ENCODE peak calls at places on chromosomes 6 and 20, in seven cellular contexts. One of them, this sample, is unnamed.

GRCh38 chr20:61837200-61837599 is 228.5 kb downstream of the TAF4 start:
- DNase-seq in fibroblast of lung: no peak
- DNase-seq in CD8-positive, alpha-beta T cell: no peak
- DNase-seq in RWPE1: no peak
- DNase-seq in left lung: no peak
- DNase-seq in breast epithelium: no peak
- DNase-seq in IMR-90: no peak
- DNase-seq in this sample: no peak

GRCh38 chr20:9966966-9967365 is 67.8 kb upstream of the ANKEF1 start:
- DNase-seq in breast epithelium: no peak
- DNase-seq in RWPE1: peak; percentile 16
- DNase-seq in CD8-positive, alpha-beta T cell: no peak
- DNase-seq in left lung: no peak
- DNase-seq in IMR-90: no peak
- DNase-seq in fibroblast of lung: no peak
- DNase-seq in this sample: no peak

GRCh38 chr6:139640453-139640852 is 266.0 kb upstream of the CITED2 start:
- DNase-seq in breast epithelium: no peak
- DNase-seq in fibroblast of lung: peak; percentile 56
- DNase-seq in left lung: no peak
- DNase-seq in RWPE1: no peak
- DNase-seq in IMR-90: no peak
- DNase-seq in CD8-positive, alpha-beta T cell: no peak
- DNase-seq in this sample: no peak

GRCh38 chr20:38723982-38724602 is at the start of gene SLC32A1:
- DNase-seq in CD8-positive, alpha-beta T cell: no peak
- DNase-seq in RWPE1: no peak
- DNase-seq in left lung: no peak
- DNase-seq in IMR-90: no peak
- DNase-seq in breast epithelium: no peak
- DNase-seq in fibroblast of lung: no peak
- DNase-seq in this sample: no peak

GRCh38 chr20:37807491-37807890 is 95.4 kb upstream of the VSTM2L start:
- DNase-seq in breast epithelium: no peak
- DNase-seq in fibroblast of lung: no peak
- DNase-seq in CD8-positive, alpha-beta T cell: no peak
- DNase-seq in RWPE1: no peak
- DNase-seq in left lung: no peak
- DNase-seq in IMR-90: no peak
- DNase-seq in this sample: no peak

GRCh38 chr6:36625161-36625919 is 31.2 kb downstream of the SRSF3 start:
- DNase-seq in RWPE1: no peak
- DNase-seq in CD8-positive, alpha-beta T cell: no peak
- DNase-seq in IMR-90: peak; percentile 79
- DNase-seq in left lung: no peak
- DNase-seq in breast epithelium: no peak
- DNase-seq in fibroblast of lung: peak; percentile 68
- DNase-seq in this sample: no peak

GRCh38 chr20:46937827-46938226 is 43.2 kb downstream of the EYA2 start:
- DNase-seq in left lung: no peak
- DNase-seq in fibroblast of lung: no peak
- DNase-seq in RWPE1: no peak
- DNase-seq in breast epithelium: no peak
- DNase-seq in CD8-positive, alpha-beta T cell: no peak
- DNase-seq in IMR-90: no peak
- DNase-seq in this sample: no peak

GRCh38 chr6:113564401-113565161 is 292.6 kb upstream of the MARCKS start:
- DNase-seq in CD8-positive, alpha-beta T cell: no peak
- DNase-seq in IMR-90: peak; percentile 92
- DNase-seq in left lung: peak; percentile 70
- DNase-seq in RWPE1: no peak
- DNase-seq in fibroblast of lung: peak; percentile 98
- DNase-seq in breast epithelium: peak; percentile 60
- DNase-seq in this sample: peak; percentile 94

GRCh38 chr20:63183422-63184146 is 32.3 kb downstream of the YTHDF1 start:
- DNase-seq in left lung: no peak
- DNase-seq in fibroblast of lung: no peak
- DNase-seq in breast epithelium: no peak
- DNase-seq in RWPE1: peak; percentile 70
- DNase-seq in IMR-90: no peak
- DNase-seq in CD8-positive, alpha-beta T cell: peak; percentile 19
- DNase-seq in this sample: no peak

GRCh38 chr20:44701116-44701865 is 13.9 kb upstream of the CCN5 start:
- DNase-seq in CD8-positive, alpha-beta T cell: no peak
- DNase-seq in IMR-90: peak; percentile 19
- DNase-seq in left lung: no peak
- DNase-seq in breast epithelium: no peak
- DNase-seq in fibroblast of lung: no peak
- DNase-seq in RWPE1: no peak
- DNase-seq in this sample: peak; percentile 37

GRCh38 chr6:29722773-29723665 is at the start of gene HLA-F:
- DNase-seq in CD8-positive, alpha-beta T cell: peak; percentile 74
- DNase-seq in RWPE1: peak; percentile 92
- DNase-seq in left lung: peak; percentile 89
- DNase-seq in breast epithelium: peak; percentile 90
- DNase-seq in IMR-90: peak; percentile 30
- DNase-seq in fibroblast of lung: peak; percentile 49
- DNase-seq in this sample: peak; percentile 89

GRCh38 chr6:84791233-84791632 is 26.8 kb upstream of the TBX18 start:
- DNase-seq in left lung: no peak
- DNase-seq in CD8-positive, alpha-beta T cell: no peak
- DNase-seq in RWPE1: peak; percentile 37
- DNase-seq in fibroblast of lung: no peak
- DNase-seq in breast epithelium: no peak
- DNase-seq in IMR-90: no peak
- DNase-seq in this sample: no peak

GRCh38 chr6:86775893-86776292 is 161.4 kb upstream of the HTR1E start:
- DNase-seq in CD8-positive, alpha-beta T cell: no peak
- DNase-seq in RWPE1: no peak
- DNase-seq in left lung: no peak
- DNase-seq in fibroblast of lung: no peak
- DNase-seq in breast epithelium: no peak
- DNase-seq in IMR-90: no peak
- DNase-seq in this sample: no peak

DNA sequence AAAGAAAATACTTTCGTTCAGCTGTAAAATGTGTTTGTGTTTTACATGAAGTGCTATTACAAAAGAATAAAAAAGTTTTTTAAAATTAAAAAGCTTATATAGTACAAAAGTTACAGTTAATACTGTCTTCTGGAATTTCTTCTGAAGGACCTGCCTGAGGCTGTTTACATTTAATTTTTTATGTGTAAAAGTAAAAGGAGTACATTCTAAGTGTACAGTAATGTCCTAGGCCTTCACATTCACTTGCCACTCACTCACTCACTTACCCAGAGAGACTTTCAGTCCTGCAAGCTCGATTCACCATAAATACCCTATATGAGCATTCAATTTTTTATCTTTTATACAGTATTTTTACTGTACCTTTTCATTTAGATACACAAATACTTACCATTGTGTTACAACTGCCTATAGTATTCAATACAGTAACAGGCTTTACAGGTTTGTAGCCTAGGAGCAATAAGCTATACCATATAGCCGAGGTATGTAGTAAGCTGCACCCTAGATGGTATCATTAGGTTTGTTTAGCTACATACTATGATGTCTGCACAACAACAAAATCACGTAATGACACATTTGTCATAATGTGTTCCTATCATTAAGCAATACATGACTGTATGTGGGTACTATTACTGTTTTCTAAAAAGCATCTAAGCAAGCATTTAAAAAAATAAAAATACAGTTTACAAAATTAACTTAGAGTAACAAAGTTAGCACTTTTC is 33.0 kb downstream of the RNF146 start:
- DNase-seq in left lung: no peak
- DNase-seq in CD8-positive, alpha-beta T cell: no peak
- DNase-seq in IMR-90: peak; percentile 28
- DNase-seq in fibroblast of lung: no peak
- DNase-seq in RWPE1: no peak
- DNase-seq in breast epithelium: no peak
- DNase-seq in this sample: no peak
- TF ChIP-seq CTCF in left lung: no peak
- TF ChIP-seq CTCF in CD8-positive, alpha-beta T cell: no peak
- TF ChIP-seq CTCF in IMR-90: no peak
- TF ChIP-seq CTCF in fibroblast of lung: no peak
- TF ChIP-seq CTCF in RWPE1: no peak
- TF ChIP-seq CTCF in breast epithelium: no peak
- TF ChIP-seq CTCF in this sample: no peak

GRCh38 chr6:89242574-89243330 is 25.6 kb upstream of the GABRR1 start:
- DNase-seq in left lung: no peak
- DNase-seq in CD8-positive, alpha-beta T cell: no peak
- DNase-seq in RWPE1: peak; percentile 66
- DNase-seq in IMR-90: peak; percentile 61
- DNase-seq in breast epithelium: no peak
- DNase-seq in fibroblast of lung: peak; percentile 36
- DNase-seq in this sample: no peak
- H3K27ac ChIP-seq in left lung: no peak overlapping the region
- H3K27ac ChIP-seq in CD8-positive, alpha-beta T cell: no peak overlapping the region
- H3K27ac ChIP-seq in RWPE1: no peak overlapping the region
- H3K27ac ChIP-seq in IMR-90: no peak overlapping the region
- H3K27ac ChIP-seq in breast epithelium: no peak overlapping the region
- H3K27ac ChIP-seq in fibroblast of lung: no peak overlapping the region
- H3K27ac ChIP-seq in this sample: no peak overlapping the region

DNA sequence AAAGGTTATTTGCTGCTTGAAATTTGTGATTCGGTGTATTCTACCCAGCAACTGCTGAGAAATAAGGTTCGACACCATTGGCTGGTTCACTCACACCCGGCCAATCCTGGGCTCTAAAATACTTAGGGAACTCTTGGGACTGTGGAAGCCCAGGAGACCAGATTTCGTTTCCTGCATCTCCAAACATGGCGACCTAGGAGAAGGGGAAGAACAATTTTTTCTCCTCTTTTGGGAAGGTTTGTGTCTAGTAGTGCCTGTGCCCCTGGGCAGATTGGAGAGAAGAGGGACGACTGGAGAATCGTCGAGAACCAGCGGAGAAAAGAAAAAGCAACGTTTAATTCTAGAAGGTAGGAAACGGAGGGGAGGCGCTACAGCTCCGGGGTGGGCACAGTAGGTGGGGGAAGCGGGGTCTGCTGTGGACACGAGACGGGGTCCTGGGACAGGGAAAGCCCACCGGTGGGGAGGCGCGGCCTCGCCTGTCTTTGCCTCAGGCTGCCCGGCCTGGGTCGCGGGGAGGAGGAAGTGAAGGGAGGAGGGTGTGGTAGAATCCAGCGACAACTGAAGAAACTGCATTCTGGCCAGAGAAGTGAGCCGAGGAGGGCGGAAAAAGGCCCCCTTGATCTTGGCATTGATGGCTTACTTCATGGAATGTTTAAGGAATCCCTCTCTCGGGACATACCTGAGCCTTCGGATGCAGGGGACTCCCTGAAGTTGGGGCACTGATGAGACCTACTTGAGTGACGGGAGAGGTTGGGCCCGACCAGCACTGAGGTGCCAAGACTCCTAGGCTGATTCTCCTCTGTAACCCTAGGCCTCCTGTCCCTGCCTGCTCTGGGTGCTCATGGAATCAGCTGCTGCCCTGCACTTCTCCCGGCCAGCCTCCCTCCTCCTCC is at the start of gene BTN2A1:
- DNase-seq in CD8-positive, alpha-beta T cell: peak; percentile 54
- DNase-seq in left lung: peak; percentile 83
- DNase-seq in IMR-90: peak; percentile 95
- DNase-seq in RWPE1: peak; percentile 96
- DNase-seq in breast epithelium: peak; percentile 83
- DNase-seq in fibroblast of lung: peak; percentile 92
- DNase-seq in this sample: peak; percentile 85
- TF ChIP-seq CTCF in CD8-positive, alpha-beta T cell: no peak
- TF ChIP-seq CTCF in left lung: no peak
- TF ChIP-seq CTCF in IMR-90: no peak
- TF ChIP-seq CTCF in RWPE1: no peak
- TF ChIP-seq CTCF in breast epithelium: no peak
- TF ChIP-seq CTCF in fibroblast of lung: no peak
- TF ChIP-seq CTCF in this sample: no peak

GRCh38 chr6:150936021-150936555 is 70.6 kb downstream of the MTHFD1L start:
- DNase-seq in left lung: no peak
- DNase-seq in IMR-90: no peak
- DNase-seq in RWPE1: no peak
- DNase-seq in breast epithelium: no peak
- DNase-seq in CD8-positive, alpha-beta T cell: no peak
- DNase-seq in fibroblast of lung: no peak
- DNase-seq in this sample: no peak

GRCh38 chr6:150937126-150937906 is 71.8 kb downstream of the MTHFD1L start:
- DNase-seq in IMR-90: no peak
- DNase-seq in left lung: no peak
- DNase-seq in CD8-positive, alpha-beta T cell: no peak
- DNase-seq in RWPE1: no peak
- DNase-seq in fibroblast of lung: no peak
- DNase-seq in breast epithelium: no peak
- DNase-seq in this sample: no peak

GRCh38 chr6:150939399-150939798 is 73.9 kb downstream of the MTHFD1L start:
- DNase-seq in RWPE1: no peak
- DNase-seq in CD8-positive, alpha-beta T cell: no peak
- DNase-seq in breast epithelium: no peak
- DNase-seq in fibroblast of lung: no peak
- DNase-seq in left lung: no peak
- DNase-seq in IMR-90: no peak
- DNase-seq in this sample: no peak

GRCh38 chr6:150940951-150941350 is 75.4 kb downstream of the MTHFD1L start:
- DNase-seq in CD8-positive, alpha-beta T cell: no peak
- DNase-seq in RWPE1: no peak
- DNase-seq in left lung: no peak
- DNase-seq in fibroblast of lung: peak; percentile 11
- DNase-seq in breast epithelium: no peak
- DNase-seq in IMR-90: peak; percentile 54
- DNase-seq in this sample: no peak
- H3K27ac ChIP-seq in CD8-positive, alpha-beta T cell: no peak overlapping the region
- H3K27ac ChIP-seq in RWPE1: no peak overlapping the region
- H3K27ac ChIP-seq in left lung: no peak overlapping the region
- H3K27ac ChIP-seq in fibroblast of lung: no peak overlapping the region
- H3K27ac ChIP-seq in breast epithelium: peak overlapping the region; percentile 8
- H3K27ac ChIP-seq in IMR-90: peak overlapping the region; percentile 26
- H3K27ac ChIP-seq in this sample: no peak overlapping the region

DNA sequence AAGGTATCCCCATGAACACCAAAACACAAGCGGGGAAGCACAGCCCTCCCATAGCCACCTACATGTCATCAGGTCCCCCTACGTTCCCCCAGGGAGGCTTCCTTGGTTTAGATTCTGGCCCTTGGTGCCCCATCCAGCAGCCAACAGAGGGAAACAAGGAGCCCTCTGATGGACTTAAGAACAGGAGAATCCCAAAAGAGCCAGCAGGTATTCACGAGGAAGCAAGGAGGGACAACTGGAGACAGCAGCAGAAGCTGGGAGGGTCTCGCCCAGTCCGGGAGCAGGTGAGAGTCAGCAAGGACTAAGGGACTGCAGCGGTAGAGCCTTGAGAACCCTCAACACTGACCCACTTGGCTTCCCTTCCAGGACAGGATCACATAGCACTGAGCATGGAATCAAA is 58.4 kb upstream of the TOP1 start:
- DNase-seq in RWPE1: no peak
- DNase-seq in IMR-90: no peak
- DNase-seq in breast epithelium: peak; percentile 11
- DNase-seq in fibroblast of lung: no peak
- DNase-seq in left lung: no peak
- DNase-seq in CD8-positive, alpha-beta T cell: no peak
- DNase-seq in this sample: no peak
- TF ChIP-seq CTCF in RWPE1: no peak
- TF ChIP-seq CTCF in IMR-90: peak; percentile 23
- TF ChIP-seq CTCF in breast epithelium: no peak
- TF ChIP-seq CTCF in fibroblast of lung: peak; percentile 18
- TF ChIP-seq CTCF in left lung: no peak
- TF ChIP-seq CTCF in CD8-positive, alpha-beta T cell: no peak
- TF ChIP-seq CTCF in this sample: no peak